ENCODE peak calls at places on chromosomes 1 and 21, in five cellular contexts. N is stimulated activated CD8-positive, alpha-beta memory T cell treated with anti-CD3 and anti-CD28 coated beads, Interleukin-4, amount 100 ng/mL, for 1 hour; J is ELR; R is mesendoderm; Q is NCI-H187. S is an unnamed sample.

GRCh38 chr1:199265319-199265718 is 626.5 kb downstream of the PTPRC start:
- DNase-seq in Q (no peak), N (no peak), R (no peak), J (peak), S (no peak)

GRCh38 chr1:209989525-209989924 is 51.5 kb downstream of the SYT14 start:
- DNase-seq in N (no peak), J (peak), Q (no peak), R (no peak), S (no peak)

GRCh38 chr21:35217504-35218060 is 168.5 kb upstream of the RUNX1 start:
- DNase-seq in N (no peak), J (peak), Q (peak), R (peak), S (no peak)

GRCh38 chr1:97901017-97901658 is 19.7 kb downstream of the DPYD start:
- DNase-seq in R (no peak), Q (no peak), J (peak), N (no peak), S (peak)

GRCh38 chr1:958823-959729 is at the start of gene NOC2L:
- DNase-seq in N (peak), R (peak), Q (peak), J (peak), S (peak)

GRCh38 chr1:6299557-6300165 is 38.8 kb upstream of the GPR153 start:
- DNase-seq in N (no peak), J (no peak), R (no peak), Q (no peak), S (no peak)

GRCh38 chr1:218485241-218485928 is 140.2 kb downstream of the TGFB2 start:
- DNase-seq in Q (no peak), R (no peak), N (no peak), J (peak), S (no peak)

GRCh38 chr1:116572771-116573170 is 1.9 kb upstream of the CD58 start:
- DNase-seq in Q (no peak), R (peak), N (no peak), J (no peak), S (no peak)

GRCh38 chr1:179142889-179143299 is 61.0 kb downstream of the TOR3A start:
- DNase-seq in J (peak), N (no peak), R (peak), Q (no peak), S (peak)

GRCh38 chr1:61655453-61655852 is 69.5 kb downstream of the TM2D1 start:
- DNase-seq in Q (no peak), J (no peak), R (no peak), N (no peak), S (no peak)

GRCh38 chr1:16999863-17000262 is 11.9 kb downstream of the ATP13A2 start:
- DNase-seq in R (no peak), Q (no peak), N (no peak), J (no peak), S (no peak)

GRCh38 chr1:230575886-230576477 is 66.3 kb upstream of the COG2 start:
- DNase-seq in J (no peak), Q (no peak), N (no peak), R (peak), S (no peak)

GRCh38 chr21:45102391-45102932 is 28.1 kb downstream of the ADARB1 start:
- DNase-seq in Q (no peak), N (no peak), J (peak), R (peak), S (peak)

GRCh38 chr1:173201968-173202367 is 5.2 kb downstream of the TNFSF4 start:
- DNase-seq in R (no peak), J (peak), N (no peak), Q (no peak), S (no peak)

GRCh38 chr1:172581779-172582178 is 48.8 kb downstream of the SUCO start:
- DNase-seq in R (peak), J (no peak), N (no peak), Q (no peak), S (peak)

GRCh38 chr1:6014130-6014999 is 22.1 kb upstream of the NPHP4 start:
- DNase-seq in R (no peak), Q (no peak), J (no peak), N (no peak), S (no peak)

GRCh38 chr1:66291047-66291864 is 242.7 kb upstream of the SGIP1 start:
- DNase-seq in N (no peak), Q (no peak), R (no peak), J (peak), S (no peak)

GRCh38 chr1:1073743-1074587 is at the start of gene RNF223:
- DNase-seq in J (no peak), R (no peak), N (no peak), Q (peak), S (no peak)

GRCh38 chr1:191851799-191852595 is 306.3 kb upstream of the RGS18 start:
- DNase-seq in Q (no peak), J (peak), N (no peak), R (no peak), S (no peak)

S was measured in pulmonary artery endothelial cell.